ENCODE peak calls at places on chromosomes 5 and 9, in ten cellular contexts. F is cardiac fibroblast, N is tibial artery, L is astrocyte of the spinal cord, B is fibroblast of lung, U is neural crest cell, K is colonic mucosa, I is AG04450, J is esophagus squamous epithelium, G is brain microvascular endothelial cell. C is an unnamed sample.

GRCh38 chr5:81924467-81924866 is 47.4 kb upstream of the ATG10 start:
- DNase-seq in I (no peak), F (no peak), K (no peak), J (no peak), N (no peak), G (no peak), U (no peak), B (no peak), L (no peak), C (no peak)

GRCh38 chr5:78268361-78268760 is 26.1 kb downstream of the AP3B1 start:
- DNase-seq in I (no peak), B (peak; percentile 17), L (no peak), K (no peak), U (no peak), J (no peak), N (no peak), G (no peak), F (no peak), C (no peak)

GRCh38 chr9:13427587-13427986 is 148.1 kb upstream of the MPDZ start:
- DNase-seq in I (peak; percentile 15), L (peak; percentile 63), K (peak; percentile 19), F (peak; percentile 85), N (no peak), G (peak; percentile 38), U (peak; percentile 12), B (peak; percentile 55), J (no peak), C (peak; percentile 8)

GRCh38 chr5:177537389-177538361 is 16.7 kb downstream of the FAM193B start:
- DNase-seq in J (no peak), U (no peak), L (peak; percentile 67), N (peak; percentile 89), G (peak; percentile 78), B (peak; percentile 85), I (peak; percentile 76), K (peak; percentile 38), F (peak; percentile 86), C (peak; percentile 83)

GRCh38 chr9:10921671-10922070 is 308.9 kb upstream of the PTPRD start:
- DNase-seq in I (no peak), N (no peak), U (no peak), G (no peak), L (no peak), B (no peak), F (no peak), K (no peak), J (no peak), C (no peak)

GRCh38 chr5:180976518-180976917 is 12.1 kb upstream of the BTNL3 start:
- DNase-seq in F (no peak), B (no peak), N (no peak), L (no peak), J (no peak), K (peak; percentile 67), G (no peak), I (no peak), U (no peak), C (no peak)

GRCh38 chr5:143188692-143189091 is 214.8 kb downstream of the NR3C1 start:
- DNase-seq in U (no peak), J (no peak), I (no peak), K (no peak), N (no peak), L (no peak), G (no peak), F (no peak), B (no peak), C (no peak)

GRCh38 chr9:134325813-134326753 is at the start of gene RXRA:
- DNase-seq in U (peak; percentile 78), F (peak; percentile 94), K (peak; percentile 79), N (peak; percentile 93), B (peak; percentile 88), L (peak; percentile 81), J (no peak), I (peak; percentile 65), G (peak; percentile 40), C (no peak)

GRCh38 chr9:96217756-96218693 is 84.0 kb downstream of the HSD17B3 start:
- DNase-seq in B (peak; percentile 25), K (peak; percentile 79), N (peak; percentile 85), J (no peak), G (peak; percentile 40), I (peak; percentile 11), F (peak; percentile 75), L (peak; percentile 59), U (peak; percentile 91), C (no peak)

GRCh38 chr5:82403026-82403425 is 124.9 kb upstream of the RPS23 start:
- DNase-seq in K (no peak), B (no peak), L (no peak), I (no peak), N (no peak), F (no peak), G (no peak), U (no peak), J (no peak), C (no peak)

GRCh38 chr9:128027166-128027539 is 40.0 kb downstream of the NAIF1 start:
- DNase-seq in F (peak; percentile 73), N (no peak), K (no peak), I (no peak), U (no peak), G (no peak), J (no peak), L (no peak), B (no peak), C (no peak)

GRCh38 chr9:88680505-88681160 is 145.7 kb downstream of the NXNL2 start:
- DNase-seq in G (no peak), B (peak; percentile 54), J (no peak), F (peak; percentile 48), K (no peak), N (no peak), U (no peak), I (no peak), L (no peak), C (no peak)

GRCh38 chr5:95718203-95718602 is 12.9 kb upstream of the RHOBTB3 start:
- DNase-seq in G (no peak), B (peak; percentile 20), I (no peak), K (no peak), F (no peak), L (no peak), J (no peak), N (no peak), U (no peak), C (no peak)

GRCh38 chr5:115246361-115246991 is 16.2 kb downstream of the PGGT1B start:
- DNase-seq in B (peak; percentile 29), G (no peak), F (peak; percentile 55), U (no peak), J (no peak), L (peak; percentile 45), I (no peak), N (no peak), K (no peak), C (no peak)

GRCh38 chr5:41517909-41518308 is 7.5 kb upstream of the PLCXD3 start:
- DNase-seq in K (no peak), J (no peak), U (no peak), L (peak; percentile 30), F (peak; percentile 52), I (no peak), N (no peak), B (peak; percentile 19), G (no peak), C (no peak)

GRCh38 chr5:139638090-139638735 is 9.9 kb upstream of the CXXC5 start:
- DNase-seq in B (peak; percentile 76), L (peak; percentile 73), N (peak; percentile 95), J (no peak), U (no peak), F (peak; percentile 83), K (peak; percentile 85), I (no peak), G (no peak), C (peak; percentile 64)

DNA sequence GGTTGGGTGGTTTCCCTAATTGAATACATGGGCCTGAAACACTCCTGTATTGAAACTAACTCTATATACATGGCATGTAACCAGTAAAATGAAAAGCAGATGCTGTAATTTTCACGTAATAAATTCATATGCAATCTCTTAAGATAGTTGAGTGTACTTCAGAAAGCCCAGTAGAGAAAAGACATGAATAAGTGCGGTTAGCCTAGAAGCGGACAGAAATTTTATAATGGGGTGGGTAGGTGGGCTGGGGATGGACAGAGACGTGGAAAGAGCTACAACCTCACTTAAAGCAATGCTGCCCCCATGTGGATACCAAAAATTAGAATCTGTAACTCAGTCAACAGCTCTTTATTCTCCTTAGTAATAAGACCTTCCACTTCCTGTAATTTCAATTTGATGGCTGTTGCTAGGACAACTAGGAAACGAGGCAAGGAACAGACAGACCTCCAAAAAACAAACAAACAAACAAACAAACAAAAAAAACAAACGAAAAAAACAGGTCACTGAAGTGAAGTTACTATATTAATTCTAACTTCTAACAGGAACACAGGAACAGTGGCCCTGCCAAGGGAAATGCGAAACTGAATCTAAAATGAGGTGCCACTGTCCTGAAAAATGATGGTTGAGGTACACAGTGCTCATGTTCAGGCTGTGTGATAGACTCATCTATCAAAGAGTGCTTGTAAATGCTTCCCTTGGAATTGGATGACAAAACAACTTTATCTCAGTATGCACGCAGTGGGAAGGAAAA is 103.4 kb upstream of the GNA14 start:
- DNase-seq in B (peak; percentile 86), F (peak; percentile 86), U (peak; percentile 20), J (no peak), N (no peak), L (peak; percentile 87), G (peak; percentile 84), I (peak; percentile 26), K (peak; percentile 57), C (peak; percentile 71)
- TF ChIP-seq CTCF in B (peak; percentile 56), F (peak; percentile 43), U (peak; percentile 74), J (peak; percentile 46), N (peak; percentile 54), L (peak; percentile 55), G (peak; percentile 68), I (peak; percentile 63), K (peak; percentile 41), C (peak; percentile 40)

DNA sequence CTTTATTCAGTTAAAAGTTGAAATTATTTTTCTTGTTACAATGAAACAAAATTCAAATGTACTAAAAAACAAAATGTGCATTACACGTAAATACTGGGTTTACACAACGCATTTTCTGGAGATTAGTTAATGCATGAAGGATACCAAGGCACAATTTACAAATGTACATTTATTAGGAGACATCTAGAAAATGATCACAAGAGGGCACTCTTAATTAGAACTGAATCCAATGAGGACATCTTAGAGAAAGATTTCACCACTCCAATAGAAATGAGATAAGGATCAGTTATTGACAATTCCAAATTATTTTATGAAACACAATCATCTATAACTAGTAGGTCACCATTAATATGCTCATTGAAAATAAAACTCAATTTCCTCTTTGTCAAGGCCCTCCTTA is 36.6 kb upstream of the CDH12 start:
- DNase-seq in K (no peak), L (no peak), I (no peak), N (no peak), G (no peak), J (no peak), U (no peak), B (no peak), F (no peak), C (no peak)
- TF ChIP-seq CTCF in K (no peak), L (no peak), I (no peak), N (no peak), G (no peak), J (no peak), U (peak; percentile 29), B (no peak), F (no peak), C (no peak)

GRCh38 chr5:172293745-172294342 is 10.3 kb upstream of the UBTD2 start:
- DNase-seq in I (no peak), J (no peak), U (no peak), L (no peak), N (no peak), B (no peak), G (no peak), K (no peak), F (no peak), C (no peak)
- TF ChIP-seq CTCF in I (no peak), J (no peak), U (no peak), L (no peak), N (no peak), B (no peak), G (no peak), K (peak; percentile 2), F (no peak), C (no peak)

GRCh38 chr5:7897014-7897600 is 28.2 kb downstream of the MTRR start:
- DNase-seq in G (peak; percentile 79), B (peak; percentile 60), N (no peak), F (peak; percentile 38), I (no peak), J (no peak), L (peak; percentile 60), K (no peak), U (peak; percentile 39), C (no peak)
- TF ChIP-seq CTCF in G (peak; percentile 88), B (no peak), N (no peak), F (peak; percentile 33), I (peak; percentile 54), J (no peak), L (peak; percentile 56), K (no peak), U (peak; percentile 61), C (peak; percentile 60)

C was measured in AG09309.